ENCODE peak calls at places on chromosomes 5 and 9, in six cellular contexts. One of them, this sample, is unnamed.

GRCh38 chr5:69230181-69230580 is 4.5 kb upstream of the CDK7 start:
- DNase-seq in MCF 10A: no peak
- DNase-seq in AG09319: no peak
- DNase-seq in activated CD8-positive, alpha-beta T cell treated with anti-CD3 and anti-CD28 coated beads for 36 hours: no peak
- DNase-seq in foreskin fibroblast: no peak
- DNase-seq in natural killer cell: no peak
- DNase-seq in this sample: no peak

GRCh38 chr9:93569775-93570174 is 6.6 kb upstream of the PHF2 start:
- DNase-seq in MCF 10A: no peak
- DNase-seq in AG09319: no peak
- DNase-seq in activated CD8-positive, alpha-beta T cell treated with anti-CD3 and anti-CD28 coated beads for 36 hours: no peak
- DNase-seq in foreskin fibroblast: no peak
- DNase-seq in natural killer cell: no peak
- DNase-seq in this sample: no peak

GRCh38 chr5:75951716-75952115 is 131.5 kb upstream of the SV2C start:
- DNase-seq in MCF 10A: no peak
- DNase-seq in AG09319: no peak
- DNase-seq in activated CD8-positive, alpha-beta T cell treated with anti-CD3 and anti-CD28 coated beads for 36 hours: no peak
- DNase-seq in foreskin fibroblast: no peak
- DNase-seq in natural killer cell: no peak
- DNase-seq in this sample: no peak

GRCh38 chr5:1172670-1173404 is 28.6 kb upstream of the SLC6A19 start:
- DNase-seq in MCF 10A: no peak
- DNase-seq in AG09319: no peak
- DNase-seq in activated CD8-positive, alpha-beta T cell treated with anti-CD3 and anti-CD28 coated beads for 36 hours: peak
- DNase-seq in foreskin fibroblast: no peak
- DNase-seq in natural killer cell: no peak
- DNase-seq in this sample: no peak

GRCh38 chr5:111134080-111134479 is 41.9 kb downstream of the WDR36 start:
- DNase-seq in MCF 10A: peak
- DNase-seq in AG09319: peak
- DNase-seq in activated CD8-positive, alpha-beta T cell treated with anti-CD3 and anti-CD28 coated beads for 36 hours: no peak
- DNase-seq in foreskin fibroblast: peak
- DNase-seq in natural killer cell: no peak
- DNase-seq in this sample: no peak

GRCh38 chr5:69295088-69295754 is 37.4 kb downstream of the CCDC125 start:
- DNase-seq in MCF 10A: peak
- DNase-seq in AG09319: no peak
- DNase-seq in activated CD8-positive, alpha-beta T cell treated with anti-CD3 and anti-CD28 coated beads for 36 hours: no peak
- DNase-seq in foreskin fibroblast: no peak
- DNase-seq in natural killer cell: no peak
- DNase-seq in this sample: no peak

GRCh38 chr5:134289509-134290113 is 63.7 kb upstream of the PPP2CA start:
- DNase-seq in MCF 10A: peak
- DNase-seq in AG09319: peak
- DNase-seq in activated CD8-positive, alpha-beta T cell treated with anti-CD3 and anti-CD28 coated beads for 36 hours: peak
- DNase-seq in foreskin fibroblast: peak
- DNase-seq in natural killer cell: no peak
- DNase-seq in this sample: no peak

GRCh38 chr5:10235350-10235749 is 14.3 kb downstream of the ATPSCKMT start:
- DNase-seq in MCF 10A: no peak
- DNase-seq in AG09319: no peak
- DNase-seq in activated CD8-positive, alpha-beta T cell treated with anti-CD3 and anti-CD28 coated beads for 36 hours: no peak
- DNase-seq in foreskin fibroblast: peak
- DNase-seq in natural killer cell: no peak
- DNase-seq in this sample: no peak

GRCh38 chr9:130707225-130707976 is 13.8 kb downstream of the EXOSC2 start:
- DNase-seq in MCF 10A: peak
- DNase-seq in AG09319: no peak
- DNase-seq in activated CD8-positive, alpha-beta T cell treated with anti-CD3 and anti-CD28 coated beads for 36 hours: peak
- DNase-seq in foreskin fibroblast: peak
- DNase-seq in natural killer cell: peak
- DNase-seq in this sample: no peak

GRCh38 chr5:54985301-54986268 is at the start of gene ESM1:
- DNase-seq in MCF 10A: peak
- DNase-seq in AG09319: peak
- DNase-seq in activated CD8-positive, alpha-beta T cell treated with anti-CD3 and anti-CD28 coated beads for 36 hours: no peak
- DNase-seq in foreskin fibroblast: peak
- DNase-seq in natural killer cell: no peak
- DNase-seq in this sample: no peak

GRCh38 chr5:141392429-141393198 is at the start of gene PCDHGA8:
- DNase-seq in MCF 10A: peak
- DNase-seq in AG09319: no peak
- DNase-seq in activated CD8-positive, alpha-beta T cell treated with anti-CD3 and anti-CD28 coated beads for 36 hours: no peak
- DNase-seq in foreskin fibroblast: no peak
- DNase-seq in natural killer cell: no peak
- DNase-seq in this sample: no peak

GRCh38 chr5:96048763-96049162 is 87.1 kb upstream of the ELL2 start:
- DNase-seq in MCF 10A: no peak
- DNase-seq in AG09319: no peak
- DNase-seq in activated CD8-positive, alpha-beta T cell treated with anti-CD3 and anti-CD28 coated beads for 36 hours: no peak
- DNase-seq in foreskin fibroblast: no peak
- DNase-seq in natural killer cell: no peak
- DNase-seq in this sample: no peak

DNA sequence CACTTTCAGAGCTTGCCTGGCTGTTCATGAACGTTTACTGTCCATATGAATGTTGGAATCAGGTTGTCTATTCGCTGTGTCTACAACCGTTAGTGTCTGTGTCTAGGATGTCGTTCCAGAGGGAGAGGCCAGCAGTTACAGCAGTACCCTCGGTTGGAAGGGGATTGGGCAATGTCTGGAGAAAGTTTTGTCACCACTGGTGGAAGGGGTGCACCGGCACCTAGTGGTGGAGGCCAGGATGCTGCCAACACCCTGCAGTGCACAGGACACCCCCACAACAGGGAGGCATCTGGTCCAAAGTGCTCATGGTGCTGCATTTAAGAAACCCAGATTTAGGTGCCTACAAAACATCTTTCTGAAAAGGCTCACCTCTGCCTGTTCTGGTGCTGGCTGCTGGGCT is 220.7 kb downstream of the FANCC start:
- DNase-seq in MCF 10A: peak
- DNase-seq in AG09319: no peak
- DNase-seq in activated CD8-positive, alpha-beta T cell treated with anti-CD3 and anti-CD28 coated beads for 36 hours: no peak
- DNase-seq in foreskin fibroblast: no peak
- DNase-seq in natural killer cell: no peak
- DNase-seq in this sample: no peak
- TF ChIP-seq CTCF in MCF 10A: peak
- TF ChIP-seq CTCF in AG09319: no peak
- TF ChIP-seq CTCF in activated CD8-positive, alpha-beta T cell treated with anti-CD3 and anti-CD28 coated beads for 36 hours: no peak
- TF ChIP-seq CTCF in foreskin fibroblast: no peak
- TF ChIP-seq CTCF in natural killer cell: no peak
- TF ChIP-seq CTCF in this sample: no peak

GRCh38 chr9:126009047-126009446 is 261.9 kb downstream of the PBX3 start:
- DNase-seq in MCF 10A: no peak
- DNase-seq in AG09319: no peak
- DNase-seq in activated CD8-positive, alpha-beta T cell treated with anti-CD3 and anti-CD28 coated beads for 36 hours: peak
- DNase-seq in foreskin fibroblast: no peak
- DNase-seq in natural killer cell: no peak
- DNase-seq in this sample: no peak
- TF ChIP-seq CTCF in MCF 10A: no peak
- TF ChIP-seq CTCF in AG09319: no peak
- TF ChIP-seq CTCF in activated CD8-positive, alpha-beta T cell treated with anti-CD3 and anti-CD28 coated beads for 36 hours: no peak
- TF ChIP-seq CTCF in foreskin fibroblast: no peak
- TF ChIP-seq CTCF in natural killer cell: no peak
- TF ChIP-seq CTCF in this sample: peak

GRCh38 chr5:157857821-157858526 is 971 bp downstream of the CLINT1 start:
- DNase-seq in MCF 10A: peak
- DNase-seq in AG09319: no peak
- DNase-seq in activated CD8-positive, alpha-beta T cell treated with anti-CD3 and anti-CD28 coated beads for 36 hours: peak
- DNase-seq in foreskin fibroblast: no peak
- DNase-seq in natural killer cell: no peak
- DNase-seq in this sample: no peak

GRCh38 chr5:157855404-157855994 is 3.4 kb downstream of the CLINT1 start:
- DNase-seq in MCF 10A: peak
- DNase-seq in AG09319: peak
- DNase-seq in activated CD8-positive, alpha-beta T cell treated with anti-CD3 and anti-CD28 coated beads for 36 hours: peak
- DNase-seq in foreskin fibroblast: peak
- DNase-seq in natural killer cell: no peak
- DNase-seq in this sample: no peak

GRCh38 chr5:157859227-157859575 is 256 bp upstream of the CLINT1 start:
- DNase-seq in MCF 10A: no peak
- DNase-seq in AG09319: no peak
- DNase-seq in activated CD8-positive, alpha-beta T cell treated with anti-CD3 and anti-CD28 coated beads for 36 hours: no peak
- DNase-seq in foreskin fibroblast: no peak
- DNase-seq in natural killer cell: no peak
- DNase-seq in this sample: no peak

GRCh38 chr5:157860898-157861894 is 2.3 kb upstream of the CLINT1 start:
- DNase-seq in MCF 10A: no peak
- DNase-seq in AG09319: no peak
- DNase-seq in activated CD8-positive, alpha-beta T cell treated with anti-CD3 and anti-CD28 coated beads for 36 hours: peak
- DNase-seq in foreskin fibroblast: no peak
- DNase-seq in natural killer cell: no peak
- DNase-seq in this sample: no peak

GRCh38 chr5:157858527-157859226 is at the start of gene CLINT1:
- DNase-seq in MCF 10A: peak
- DNase-seq in AG09319: peak
- DNase-seq in activated CD8-positive, alpha-beta T cell treated with anti-CD3 and anti-CD28 coated beads for 36 hours: peak
- DNase-seq in foreskin fibroblast: peak
- DNase-seq in natural killer cell: peak
- DNase-seq in this sample: peak
- TF ChIP-seq CTCF in MCF 10A: no peak
- TF ChIP-seq CTCF in AG09319: no peak
- TF ChIP-seq CTCF in activated CD8-positive, alpha-beta T cell treated with anti-CD3 and anti-CD28 coated beads for 36 hours: no peak
- TF ChIP-seq CTCF in foreskin fibroblast: no peak
- TF ChIP-seq CTCF in natural killer cell: no peak
- TF ChIP-seq CTCF in this sample: no peak

DNA sequence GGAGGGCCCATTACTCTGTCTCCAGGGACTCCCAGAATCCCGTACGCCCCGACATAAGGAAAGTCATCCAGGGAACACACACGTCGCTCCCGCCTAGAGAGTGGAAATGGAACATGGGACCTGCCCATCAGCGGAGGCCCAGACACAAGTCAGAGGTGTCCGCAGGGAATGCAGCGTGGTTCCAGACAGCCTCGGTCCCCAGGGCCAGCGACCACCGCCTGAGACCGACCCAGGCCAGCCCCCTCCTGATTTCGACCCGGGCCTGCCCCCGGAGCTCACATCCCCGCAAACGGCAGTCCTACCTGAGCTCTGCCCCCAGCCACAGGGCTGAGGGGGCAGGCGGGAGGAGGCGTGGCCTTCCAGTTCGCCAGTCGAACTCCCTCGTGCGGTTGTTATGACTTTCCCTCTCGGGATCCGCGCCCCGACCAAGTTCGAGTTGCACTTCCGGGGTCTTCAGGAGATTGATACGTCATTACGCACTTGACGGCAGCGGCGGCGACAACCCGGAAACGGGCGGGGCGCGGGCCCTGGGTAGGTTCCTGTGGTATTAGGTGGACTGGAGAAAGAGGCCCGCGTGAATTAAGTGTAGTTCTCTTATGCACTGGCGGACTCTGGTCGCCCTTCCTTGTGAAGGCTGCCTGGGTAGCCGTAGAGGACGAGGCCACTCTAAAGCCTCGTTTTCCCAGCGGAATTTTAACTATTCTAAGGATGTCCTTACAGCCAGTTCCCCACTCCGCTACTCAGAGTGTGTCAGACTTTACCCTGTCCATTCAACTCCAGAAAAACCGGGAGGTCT is 370.0 kb upstream of the POU5F2 start:
- DNase-seq in MCF 10A: peak
- DNase-seq in AG09319: peak
- DNase-seq in activated CD8-positive, alpha-beta T cell treated with anti-CD3 and anti-CD28 coated beads for 36 hours: peak
- DNase-seq in foreskin fibroblast: peak
- DNase-seq in natural killer cell: peak
- DNase-seq in this sample: peak
- TF ChIP-seq CTCF in MCF 10A: peak
- TF ChIP-seq CTCF in AG09319: peak
- TF ChIP-seq CTCF in activated CD8-positive, alpha-beta T cell treated with anti-CD3 and anti-CD28 coated beads for 36 hours: no peak
- TF ChIP-seq CTCF in foreskin fibroblast: peak
- TF ChIP-seq CTCF in natural killer cell: no peak
- TF ChIP-seq CTCF in this sample: peak

GRCh38 chr9:133714606-133715294 is 23.4 kb downstream of the SARDH start:
- DNase-seq in MCF 10A: peak
- DNase-seq in AG09319: no peak
- DNase-seq in activated CD8-positive, alpha-beta T cell treated with anti-CD3 and anti-CD28 coated beads for 36 hours: no peak
- DNase-seq in foreskin fibroblast: no peak
- DNase-seq in natural killer cell: no peak
- DNase-seq in this sample: no peak

GRCh38 chr9:133715295-133715865 is 22.8 kb downstream of the SARDH start:
- DNase-seq in MCF 10A: no peak
- DNase-seq in AG09319: no peak
- DNase-seq in activated CD8-positive, alpha-beta T cell treated with anti-CD3 and anti-CD28 coated beads for 36 hours: no peak
- DNase-seq in foreskin fibroblast: no peak
- DNase-seq in natural killer cell: no peak
- DNase-seq in this sample: no peak

GRCh38 chr9:133717113-133718031 is 20.8 kb downstream of the SARDH start:
- DNase-seq in MCF 10A: no peak
- DNase-seq in AG09319: no peak
- DNase-seq in activated CD8-positive, alpha-beta T cell treated with anti-CD3 and anti-CD28 coated beads for 36 hours: no peak
- DNase-seq in foreskin fibroblast: no peak
- DNase-seq in natural killer cell: no peak
- DNase-seq in this sample: no peak

GRCh38 chr9:133716564-133717112 is 21.5 kb downstream of the SARDH start:
- DNase-seq in MCF 10A: no peak
- DNase-seq in AG09319: no peak
- DNase-seq in activated CD8-positive, alpha-beta T cell treated with anti-CD3 and anti-CD28 coated beads for 36 hours: no peak
- DNase-seq in foreskin fibroblast: no peak
- DNase-seq in natural killer cell: no peak
- DNase-seq in this sample: no peak

GRCh38 chr9:133715866-133716563 is 22.1 kb downstream of the SARDH start:
- DNase-seq in MCF 10A: no peak
- DNase-seq in AG09319: no peak
- DNase-seq in activated CD8-positive, alpha-beta T cell treated with anti-CD3 and anti-CD28 coated beads for 36 hours: peak
- DNase-seq in foreskin fibroblast: no peak
- DNase-seq in natural killer cell: no peak
- DNase-seq in this sample: no peak
- TF ChIP-seq CTCF in MCF 10A: no peak
- TF ChIP-seq CTCF in AG09319: peak
- TF ChIP-seq CTCF in activated CD8-positive, alpha-beta T cell treated with anti-CD3 and anti-CD28 coated beads for 36 hours: peak
- TF ChIP-seq CTCF in foreskin fibroblast: peak
- TF ChIP-seq CTCF in natural killer cell: no peak
- TF ChIP-seq CTCF in this sample: peak

GRCh38 chr5:143008809-143009521 is 238.8 kb downstream of the ARHGAP26 start:
- DNase-seq in MCF 10A: peak
- DNase-seq in AG09319: no peak
- DNase-seq in activated CD8-positive, alpha-beta T cell treated with anti-CD3 and anti-CD28 coated beads for 36 hours: peak
- DNase-seq in foreskin fibroblast: peak
- DNase-seq in natural killer cell: peak
- DNase-seq in this sample: no peak
- TF ChIP-seq CTCF in MCF 10A: peak
- TF ChIP-seq CTCF in AG09319: no peak
- TF ChIP-seq CTCF in activated CD8-positive, alpha-beta T cell treated with anti-CD3 and anti-CD28 coated beads for 36 hours: peak
- TF ChIP-seq CTCF in foreskin fibroblast: no peak
- TF ChIP-seq CTCF in natural killer cell: peak
- TF ChIP-seq CTCF in this sample: no peak

DNA sequence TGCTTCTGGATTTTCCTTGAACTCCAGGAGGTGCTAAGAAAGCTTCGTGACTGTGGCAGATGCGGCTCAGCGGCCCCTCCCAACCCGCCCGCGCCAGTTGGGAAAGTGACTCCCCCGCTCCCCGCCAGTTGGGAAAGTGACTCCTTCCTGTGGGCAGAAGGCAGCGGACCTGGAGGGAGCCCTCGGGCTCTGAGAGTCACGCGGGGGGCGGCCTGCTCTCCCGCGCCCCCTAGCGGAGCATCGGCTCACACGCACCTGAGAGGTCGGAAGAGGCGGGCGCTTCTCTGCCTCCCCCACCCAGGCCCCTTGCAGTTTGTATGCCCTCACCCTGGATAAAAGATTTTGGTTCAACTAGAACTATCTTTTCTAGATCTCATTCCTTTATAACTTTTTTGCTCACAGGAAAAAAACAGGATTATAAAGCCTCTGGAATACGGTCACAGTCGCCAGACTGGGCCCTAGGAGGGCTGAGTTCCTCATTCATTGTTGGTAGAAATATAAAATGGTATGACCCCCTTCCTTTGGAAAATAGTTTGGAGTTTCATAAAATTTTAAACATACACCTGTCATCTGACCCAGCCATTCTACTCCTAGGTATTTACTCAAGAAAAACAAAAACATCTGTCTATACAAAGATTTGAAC is 82.2 kb downstream of the HSD17B3 start:
- DNase-seq in MCF 10A: peak
- DNase-seq in AG09319: no peak
- DNase-seq in activated CD8-positive, alpha-beta T cell treated with anti-CD3 and anti-CD28 coated beads for 36 hours: peak
- DNase-seq in foreskin fibroblast: no peak
- DNase-seq in natural killer cell: peak
- DNase-seq in this sample: no peak
- TF ChIP-seq CTCF in MCF 10A: peak
- TF ChIP-seq CTCF in AG09319: peak
- TF ChIP-seq CTCF in activated CD8-positive, alpha-beta T cell treated with anti-CD3 and anti-CD28 coated beads for 36 hours: peak
- TF ChIP-seq CTCF in foreskin fibroblast: peak
- TF ChIP-seq CTCF in natural killer cell: peak
- TF ChIP-seq CTCF in this sample: peak